ENCODE peak calls at places on chromosomes 3 and 15, in nine cellular contexts. M, A, B, R, C, I, K, X and P are unnamed samples. For H3K4me1, the result is how much of the 10 kb centered on the place peaks cover.

GRCh38 chr3:52314495-52314894 is 1.6 kb upstream of the DNAH1 start:
- DNase-seq in K (no peak), I (no peak), R (no peak), M (no peak), A (no peak), B (no peak), C (no peak), X (no peak), P (no peak)

GRCh38 chr3:136919799-136920580 is 37.8 kb upstream of the IL20RB start:
- DNase-seq in I (no peak), C (no peak), B (no peak), M (no peak), K (no peak), X (no peak), A (no peak), R (no peak), P (no peak)

GRCh38 chr3:55692958-55693558 is 206.0 kb upstream of the WNT5A start:
- DNase-seq in B (no peak), K (no peak), X (no peak), M (no peak), C (no peak), R (no peak), A (no peak), I (no peak), P (no peak)

GRCh38 chr3:42202239-42202865 is 63.6 kb downstream of the CCK start:
- DNase-seq in B (no peak), M (no peak), A (no peak), C (no peak), K (no peak), I (no peak), X (no peak), R (no peak), P (peak)

GRCh38 chr3:45986303-45986982 is 9.2 kb downstream of the FYCO1 start:
- DNase-seq in A (peak), M (no peak), X (no peak), C (peak), I (peak), K (no peak), B (peak), R (no peak), P (no peak)

GRCh38 chr3:159189994-159190669 is 388.3 kb downstream of the MFSD1 start:
- DNase-seq in M (no peak), C (no peak), A (no peak), K (no peak), B (no peak), I (no peak), X (no peak), R (no peak), P (no peak)

GRCh38 chr3:132220986-132221385 is 96.2 kb upstream of the ACP3 start:
- DNase-seq in A (no peak), X (no peak), M (no peak), K (peak), R (no peak), B (no peak), C (no peak), I (no peak), P (no peak)

GRCh38 chr3:150544726-150545125 is 1.6 kb downstream of the SERP1 start:
- DNase-seq in K (no peak), R (no peak), A (no peak), X (no peak), B (peak), M (no peak), I (no peak), C (no peak), P (no peak)

GRCh38 chr15:72758195-72758594 is 25.4 kb downstream of the ADPGK start:
- DNase-seq in K (no peak), M (no peak), A (no peak), R (no peak), X (peak), I (no peak), B (no peak), C (no peak), P (no peak)

GRCh38 chr3:143750856-143751255 is 97.4 kb downstream of the SLC9A9 start:
- DNase-seq in C (no peak), X (no peak), I (no peak), K (no peak), B (no peak), R (no peak), A (no peak), M (no peak), P (no peak)

GRCh38 chr3:196073188-196073838 is 8.6 kb downstream of the TFRC start:
- DNase-seq in A (no peak), M (peak), X (no peak), I (peak), R (peak), B (peak), K (no peak), C (no peak), P (peak)

GRCh38 chr15:38299216-38299615 is 46.6 kb downstream of the SPRED1 start:
- DNase-seq in R (no peak), K (no peak), I (no peak), M (no peak), A (no peak), X (no peak), B (no peak), C (no peak), P (no peak)

GRCh38 chr3:64027708-64028107 is 4.4 kb upstream of the PSMD6 start:
- DNase-seq in M (no peak), B (no peak), K (no peak), C (no peak), X (no peak), A (no peak), I (no peak), R (no peak), P (no peak)

GRCh38 chr15:92810418-92811138 is 89.5 kb upstream of the CHD2 start:
- DNase-seq in I (no peak), M (peak), R (no peak), K (no peak), C (peak), X (no peak), A (no peak), B (no peak), P (peak)

GRCh38 chr3:159832024-159832423 is 156.6 kb upstream of the IL12A start:
- DNase-seq in R (no peak), K (no peak), A (no peak), I (no peak), X (no peak), C (no peak), M (no peak), B (no peak), P (no peak)

GRCh38 chr3:132641837-132642538 is 17.6 kb downstream of the ACAD11 start:
- DNase-seq in A (no peak), R (peak), B (peak), M (peak), K (no peak), X (no peak), C (no peak), I (no peak), P (no peak)

GRCh38 chr3:122969585-122970453 is 57.7 kb downstream of the SEMA5B start:
- DNase-seq in M (no peak), C (no peak), R (no peak), X (no peak), B (no peak), I (no peak), A (no peak), K (no peak), P (no peak)

GRCh38 chr3:138845071-138845685 is 10.4 kb upstream of the PIK3CB start:
- DNase-seq in R (no peak), M (peak), B (no peak), I (no peak), C (no peak), X (no peak), A (no peak), K (no peak), P (no peak)

GRCh38 chr3:179760944-179761343 is 108.1 kb downstream of the USP13 start:
- DNase-seq in A (no peak), K (no peak), B (peak), C (no peak), X (no peak), R (no peak), I (no peak), M (no peak), P (no peak)

GRCh38 chr15:70172561-70172960 is 74.8 kb upstream of the TLE3 start:
- DNase-seq in K (no peak), R (no peak), M (no peak), I (no peak), X (no peak), C (no peak), A (no peak), B (no peak), P (no peak)

GRCh38 chr15:74027688-74028087 is 33.2 kb downstream of the PML start:
- DNase-seq in X (no peak), K (no peak), M (no peak), R (no peak), C (peak), I (no peak), B (no peak), A (no peak), P (no peak)

GRCh38 chr15:74022706-74023470 is 28.4 kb downstream of the PML start:
- DNase-seq in X (no peak), K (no peak), I (peak), A (peak), M (no peak), C (no peak), B (no peak), R (no peak), P (peak)

GRCh38 chr15:74028646-74029045 is 34.1 kb downstream of the PML start:
- DNase-seq in M (no peak), C (no peak), A (no peak), B (no peak), R (no peak), X (no peak), K (no peak), I (no peak), P (no peak)

GRCh38 chr15:74024687-74025086 is 30.2 kb downstream of the PML start:
- DNase-seq in M (no peak), R (no peak), X (no peak), I (no peak), A (peak), C (peak), K (no peak), B (no peak), P (no peak)

DNA sequence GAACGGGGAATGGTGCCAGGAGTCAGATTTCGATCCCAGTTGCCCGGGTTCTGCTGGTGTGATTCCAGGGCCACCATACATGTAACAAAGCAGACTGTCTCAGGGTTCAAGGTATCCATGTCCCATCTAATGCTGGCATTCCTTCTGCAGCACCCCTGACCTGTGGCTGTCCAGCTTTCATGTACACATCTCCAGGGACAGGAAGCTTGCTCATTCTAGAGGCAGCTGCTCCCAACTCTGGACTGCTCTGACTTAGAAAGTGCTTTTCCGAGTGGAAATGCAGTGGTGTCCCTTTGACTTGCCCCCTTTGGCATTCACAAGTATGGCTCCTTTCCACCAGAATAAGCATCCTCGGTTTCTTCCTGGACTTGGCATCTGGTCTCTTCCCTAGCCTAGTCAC is 30.9 kb downstream of the PML start:
- DNase-seq in R (no peak), I (peak), A (peak), X (no peak), B (no peak), M (no peak), K (no peak), C (no peak), P (no peak)
- H3K4me1 ChIP-seq in R (under half), I (under half), A (under half), X (under half), B (under half), M (under half), K (under half), C (under half), P (under half)

GRCh38 chr15:73991726-73992593 is at the start of gene STOML1:
- DNase-seq in A (peak), I (peak), R (peak), K (peak), C (peak), M (peak), X (peak), B (peak), P (peak)
- TF ChIP-seq POLR2AphosphoS5 in A (no peak), I (peak), R (peak), K (peak), C (peak), M (peak), X (no peak), B (no peak), P (peak)

GRCh38 chr15:81514769-81515168 is 140.8 kb upstream of the TMC3 start:
- DNase-seq in R (no peak), M (no peak), B (no peak), K (no peak), I (no peak), A (no peak), X (no peak), C (no peak), P (no peak)

GRCh38 chr15:81516012-81516411 is 142.0 kb upstream of the TMC3 start:
- DNase-seq in K (no peak), R (no peak), A (no peak), M (no peak), I (no peak), X (no peak), C (no peak), B (no peak), P (no peak)

GRCh38 chr15:81506936-81507335 is 132.9 kb upstream of the TMC3 start:
- DNase-seq in M (no peak), C (no peak), A (no peak), K (no peak), I (no peak), R (no peak), B (no peak), X (no peak), P (no peak)

GRCh38 chr15:81507831-81508230 is 133.8 kb upstream of the TMC3 start:
- DNase-seq in I (no peak), X (no peak), B (no peak), M (no peak), K (no peak), A (no peak), R (no peak), C (no peak), P (no peak)

GRCh38 chr15:81511160-81511559 is 137.1 kb upstream of the TMC3 start:
- DNase-seq in A (no peak), I (no peak), X (no peak), M (no peak), C (no peak), K (no peak), B (no peak), R (no peak), P (no peak)
- H3K4me3 ChIP-seq in A (no peak), I (no peak), X (no peak), M (no peak), C (no peak), K (no peak), B (no peak), R (no peak), P (no peak)

DNA sequence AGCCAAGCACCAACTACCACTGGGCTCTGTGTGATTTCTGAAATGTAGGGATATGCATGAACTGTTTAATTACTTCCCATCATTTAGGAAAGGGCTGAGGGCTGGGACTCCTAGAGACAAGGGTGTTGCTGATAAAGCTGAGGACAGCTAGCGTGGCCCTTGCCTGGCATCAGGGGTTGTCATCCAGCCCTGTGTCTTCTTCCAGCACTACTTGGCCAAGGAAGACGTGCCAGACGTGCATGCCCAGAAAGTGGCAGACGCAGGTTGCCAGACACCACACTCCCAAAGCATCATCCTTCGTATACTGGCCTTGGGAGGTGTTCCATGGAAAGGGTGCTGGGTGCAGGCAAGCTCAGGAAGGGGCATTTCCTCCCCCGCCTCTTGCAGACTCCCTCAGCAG is 64.8 kb downstream of the LRIG1 start:
- DNase-seq in X (no peak), A (no peak), K (no peak), R (no peak), B (no peak), C (no peak), I (no peak), M (no peak), P (no peak)
- H3K4me1 ChIP-seq in X (under half), A (under half), K (half or more), R (under half), B (under half), C (half or more), I (under half), M (half or more), P (under half)

DNA sequence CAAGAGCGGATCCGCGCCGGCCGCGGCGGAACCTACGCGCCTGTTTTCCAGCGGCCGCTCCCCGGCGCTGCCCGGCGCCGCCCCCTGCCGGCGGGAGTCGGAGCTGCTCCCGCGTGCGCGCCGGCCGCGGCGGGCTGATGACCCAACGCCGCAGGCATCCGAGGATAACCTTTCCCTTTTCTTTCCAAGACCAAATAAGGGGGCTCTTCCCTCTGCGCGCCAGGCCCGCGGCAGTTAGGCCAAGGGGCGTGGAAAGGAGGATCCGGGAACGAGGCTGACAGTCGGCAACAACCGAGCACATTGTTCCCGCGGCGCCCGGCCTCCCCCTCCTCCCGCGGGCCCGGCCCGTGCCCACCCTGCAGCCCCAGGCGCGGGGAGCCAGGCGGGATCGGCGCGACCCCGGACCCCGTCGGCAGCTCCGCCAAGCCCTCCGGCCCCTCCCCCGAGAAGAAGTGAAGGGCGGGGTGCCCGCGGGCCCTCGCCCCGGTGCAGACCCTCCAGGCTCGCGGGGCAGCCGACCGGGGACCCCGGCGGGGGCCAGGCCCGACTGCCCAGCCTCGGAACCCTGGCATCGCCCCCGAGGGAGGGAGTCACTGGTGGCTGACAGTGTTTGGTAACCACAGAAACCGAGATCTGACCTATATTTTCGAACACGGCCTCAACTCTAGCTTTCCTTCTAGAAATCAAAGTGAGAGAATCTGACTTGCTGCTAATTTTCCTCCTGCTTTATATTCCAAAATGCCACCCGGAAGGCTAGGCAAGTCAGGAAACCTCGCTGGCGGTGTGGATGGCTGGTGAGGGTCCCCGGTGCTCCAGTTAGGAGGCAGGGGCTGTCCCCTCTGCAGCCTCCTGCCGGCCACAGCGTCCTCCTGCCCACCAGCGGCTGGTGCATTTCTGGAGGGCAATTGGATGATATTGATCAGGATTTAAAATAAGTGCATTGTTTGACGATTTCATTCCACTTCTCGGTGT is 45.6 kb upstream of the SYNM start:
- DNase-seq in I (peak), A (peak), X (peak), M (peak), K (peak), C (peak), B (peak), R (peak), P (peak)
- TF ChIP-seq POLR2AphosphoS5 in I (no peak), A (peak), X (peak), M (no peak), K (peak), C (peak), B (no peak), R (no peak), P (peak)